ENCODE peak calls at places on chromosomes 1 and 21, in four cellular contexts. Y is lower lobe of right lung, M is fibroblast of mammary gland, E is body of pancreas. U is an unnamed sample.

GRCh38 chr1:36096500-36097412 is 8.1 kb downstream of the ADPRS start:
- DNase-seq in Y (no peak), M (peak), E (no peak), U (no peak)

GRCh38 chr1:84385347-84385746 is 12.9 kb upstream of the DNASE2B start:
- DNase-seq in Y (no peak), M (no peak), E (no peak), U (no peak)

GRCh38 chr1:20702416-20702815 is 15.4 kb downstream of the KIF17 start:
- DNase-seq in Y (no peak), M (peak), E (no peak), U (peak)

GRCh38 chr1:78061825-78062523 is 16.2 kb downstream of the GIPC2 start:
- DNase-seq in Y (no peak), M (peak), E (no peak), U (peak)

GRCh38 chr1:46370214-46370633 is 23.9 kb upstream of the FAAH start:
- DNase-seq in Y (no peak), M (peak), E (no peak), U (no peak)

GRCh38 chr21:35338881-35339632 is 290.0 kb upstream of the RUNX1 start:
- DNase-seq in Y (no peak), M (no peak), E (no peak), U (no peak)

GRCh38 chr1:246107516-246108277 is 399.4 kb downstream of the SMYD3 start:
- DNase-seq in Y (no peak), M (peak), E (no peak), U (peak)

GRCh38 chr1:27864264-27864895 is 8.0 kb upstream of the THEMIS2 start:
- DNase-seq in Y (no peak), M (no peak), E (no peak), U (no peak)

GRCh38 chr1:36034692-36035091 is 49.2 kb upstream of the TEKT2 start:
- DNase-seq in Y (no peak), M (peak), E (no peak), U (peak)

GRCh38 chr1:219381396-219381795 is 207.7 kb downstream of the LYPLAL1 start:
- DNase-seq in Y (no peak), M (no peak), E (no peak), U (no peak)

GRCh38 chr1:205375816-205376545 is 19.3 kb upstream of the KLHDC8A start:
- DNase-seq in Y (no peak), M (peak), E (no peak), U (peak)

GRCh38 chr1:107954121-107954520 is 10.9 kb downstream of the VAV3 start:
- DNase-seq in Y (no peak), M (no peak), E (no peak), U (no peak)

GRCh38 chr1:89865498-89866385 is 44.9 kb downstream of the LRRC8D start:
- DNase-seq in Y (no peak), M (peak), E (no peak), U (peak)

GRCh38 chr21:35840949-35841348 is 219.4 kb downstream of the SETD4 start:
- DNase-seq in Y (no peak), M (no peak), E (no peak), U (no peak)

GRCh38 chr1:44047131-44047530 is 15.9 kb upstream of the SLC6A9 start:
- DNase-seq in Y (no peak), M (peak), E (no peak), U (no peak)

GRCh38 chr1:200136384-200136783 is 108.9 kb downstream of the NR5A2 start:
- DNase-seq in Y (no peak), M (no peak), E (no peak), U (no peak)

GRCh38 chr1:151146072-151146415 is 387 bp downstream of the SEMA6C start:
- DNase-seq in Y (no peak), M (no peak), E (no peak), U (no peak)

GRCh38 chr1:151143986-151144385 is 2.4 kb downstream of the SEMA6C start:
- DNase-seq in Y (no peak), M (no peak), E (no peak), U (no peak)

GRCh38 chr1:151146416-151147131 is at the start of gene SEMA6C:
- DNase-seq in Y (peak), M (peak), E (peak), U (peak)

GRCh38 chr1:151144474-151145157 is 1.8 kb downstream of the SEMA6C start:
- DNase-seq in Y (no peak), M (no peak), E (no peak), U (no peak)

GRCh38 chr1:151145158-151146071 is 1.0 kb downstream of the SEMA6C start:
- DNase-seq in Y (no peak), M (peak), E (no peak), U (no peak)
- H3K4me3 ChIP-seq in Y (peak), M (peak), E (no peak), U (peak)

GRCh38 chr21:15735409-15735808 is 5.6 kb downstream of the USP25 start:
- DNase-seq in Y (no peak), M (no peak), E (no peak), U (no peak)
- H3K4me3 ChIP-seq in Y (no peak), M (no peak), E (no peak), U (no peak)

DNA sequence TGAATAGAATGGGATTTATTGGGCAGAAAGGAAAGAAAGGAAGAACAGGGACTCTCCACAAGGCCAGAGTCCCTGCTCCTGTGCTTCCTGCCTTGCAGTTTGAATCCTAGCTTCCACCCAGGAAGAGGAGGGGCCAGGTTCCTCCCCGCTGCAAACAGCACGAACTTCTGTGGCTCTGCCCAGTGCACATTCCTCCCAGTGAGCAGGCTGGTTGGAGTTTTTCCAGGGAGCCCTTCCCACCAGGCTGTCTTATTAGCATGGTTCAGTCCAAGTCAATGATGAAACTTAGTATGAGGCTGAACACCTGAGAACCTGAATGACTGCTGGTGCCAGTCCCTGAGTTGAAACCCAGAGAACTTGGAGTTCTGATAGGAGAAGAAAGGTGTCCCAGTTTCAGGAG is 247.2 kb downstream of the DUSP10 start:
- DNase-seq in Y (no peak), M (peak), E (peak), U (peak)
- H3K4me3 ChIP-seq in Y (no peak), M (no peak), E (no peak), U (no peak)

DNA sequence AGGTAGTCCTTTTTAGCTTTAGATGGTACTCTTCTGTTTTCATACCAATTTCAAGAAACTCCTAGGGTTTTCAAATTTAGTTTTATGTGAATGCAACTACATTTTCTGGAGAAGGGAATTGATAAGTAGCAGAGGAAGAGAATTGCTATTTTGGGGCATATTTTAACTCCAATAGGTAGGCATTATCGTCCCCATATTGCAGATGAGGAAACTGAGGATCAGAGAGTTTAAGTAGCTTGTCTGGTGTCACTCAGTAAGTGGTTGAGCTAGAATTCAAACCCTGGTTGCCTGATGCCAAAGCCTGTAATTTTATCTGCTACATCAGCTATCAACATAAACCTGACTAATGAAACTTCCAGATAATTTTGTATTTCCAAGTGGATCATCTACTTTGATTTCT is 1.9 kb downstream of the NFYC start:
- DNase-seq in Y (no peak), M (no peak), E (no peak), U (no peak)
- H3K4me3 ChIP-seq in Y (no peak), M (no peak), E (no peak), U (no peak)

DNA sequence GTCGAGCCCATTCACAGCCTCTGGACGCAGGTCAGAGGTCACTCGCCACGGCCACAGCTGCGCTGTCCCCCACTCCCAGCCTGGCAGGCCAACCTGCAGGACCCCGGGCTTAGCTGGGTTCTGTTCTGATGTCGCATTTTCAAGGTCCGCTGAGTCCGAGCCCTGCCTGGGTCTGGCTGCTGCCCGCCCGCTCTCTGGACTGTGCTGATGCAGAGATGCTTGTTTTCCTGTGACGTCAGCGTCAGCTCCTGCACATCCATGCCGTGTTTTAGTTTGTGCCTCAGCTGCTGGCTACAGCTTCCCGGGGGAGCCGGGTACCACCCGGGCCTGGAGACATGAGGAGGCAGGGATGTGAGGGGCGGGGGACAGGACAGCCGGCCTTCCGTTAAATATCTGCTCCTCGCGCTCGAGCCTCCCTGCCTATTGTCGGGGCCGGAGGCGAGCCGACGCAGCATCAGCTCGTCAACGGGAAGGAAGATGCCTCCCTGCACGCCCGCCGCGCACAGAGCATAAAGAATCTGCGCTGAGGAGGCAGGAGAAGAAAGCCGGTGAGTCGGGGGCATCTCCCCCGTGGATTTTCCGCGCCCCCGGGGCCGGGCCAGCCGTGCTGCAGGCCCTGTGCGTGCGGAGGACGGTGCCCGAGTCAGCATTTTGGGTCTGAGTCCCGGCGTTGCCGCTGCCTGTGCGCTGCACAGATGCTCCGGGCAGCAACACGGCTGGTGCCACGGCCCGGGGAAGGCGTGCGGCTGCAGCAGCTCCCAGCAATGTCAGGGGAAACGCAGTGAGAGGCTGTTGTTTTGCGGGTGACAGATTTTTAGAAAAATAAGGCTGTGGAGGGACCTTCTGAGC is 23.4 kb downstream of the PRKCZ start:
- DNase-seq in Y (no peak), M (peak), E (no peak), U (peak)
- H3K4me3 ChIP-seq in Y (no peak), M (peak), E (no peak), U (peak)